ENCODE peak calls at places on chromosomes 2 and 18, in four cellular contexts. K, G, W and J are unnamed samples.

GRCh38 chr2:45879406-45879805 is 227.9 kb downstream of the PRKCE start:
- DNase-seq in K (no peak), G (no peak), W (no peak), J (no peak)

GRCh38 chr2:1538663-1539062 is 125.4 kb downstream of the TPO start:
- DNase-seq in K (peak; percentile 58), G (no peak), W (peak; percentile 25), J (no peak)

GRCh38 chr18:49399003-49399402 is 61.4 kb downstream of the DYM start:
- DNase-seq in K (no peak), G (no peak), W (no peak), J (no peak)

GRCh38 chr2:152740743-152741328 is 22.4 kb downstream of the ARL6IP6 start:
- DNase-seq in K (no peak), G (peak; percentile 56), W (peak; percentile 71), J (no peak)

GRCh38 chr2:159438284-159438683 is 151.8 kb upstream of the WDSUB1 start:
- DNase-seq in K (no peak), G (no peak), W (no peak), J (no peak)

GRCh38 chr2:148876589-148877402 is 1.8 kb downstream of the KIF5C start:
- DNase-seq in K (peak; percentile 68), G (no peak), W (peak; percentile 65), J (no peak)

GRCh38 chr2:112721819-112722522 is 1.2 kb downstream of the NT5DC4 start:
- DNase-seq in K (no peak), G (no peak), W (no peak), J (no peak)

GRCh38 chr2:233422050-233422639 is 67.9 kb downstream of the DGKD start:
- DNase-seq in K (no peak), G (no peak), W (no peak), J (peak; percentile 66)

GRCh38 chr2:30915485-30915884 is 108.2 kb upstream of the CAPN13 start:
- DNase-seq in K (peak; percentile 70), G (no peak), W (peak; percentile 22), J (no peak)

GRCh38 chr2:71846669-71847291 is 300.9 kb downstream of the CYP26B1 start:
- DNase-seq in K (no peak), G (no peak), W (no peak), J (no peak)

GRCh38 chr18:32349728-32350395 is 120.8 kb downstream of the GAREM1 start:
- DNase-seq in K (no peak), G (no peak), W (peak; percentile 82), J (no peak)

GRCh38 chr18:25289040-25289631 is 62.8 kb downstream of the ZNF521 start:
- DNase-seq in K (no peak), G (no peak), W (no peak), J (no peak)

GRCh38 chr2:74043345-74044329 is 58.9 kb downstream of the TET3 start:
- DNase-seq in K (no peak), G (peak; percentile 39), W (peak; percentile 62), J (no peak)

GRCh38 chr2:109407401-109408335 is 206.1 kb downstream of the SEPTIN10 start:
- DNase-seq in K (no peak), G (no peak), W (no peak), J (no peak)

GRCh38 chr2:10161206-10161931 is 38.8 kb downstream of the RRM2 start:
- DNase-seq in K (no peak), G (no peak), W (no peak), J (no peak)

GRCh38 chr2:190119257-190119656 is 56.7 kb upstream of the MSTN start:
- DNase-seq in K (peak; percentile 66), G (no peak), W (no peak), J (no peak)

GRCh38 chr18:48713302-48713701 is 174.5 kb downstream of the CTIF start:
- DNase-seq in K (no peak), G (no peak), W (no peak), J (no peak)

GRCh38 chr2:182456784-182457183 is 29.9 kb upstream of the PDE1A start:
- DNase-seq in K (no peak), G (no peak), W (no peak), J (no peak)

GRCh38 chr18:68791801-68792200 is 6.1 kb upstream of the CCDC102B start:
- DNase-seq in K (no peak), G (no peak), W (peak; percentile 2), J (no peak)

GRCh38 chr2:145992572-145992971 is 1472.7 kb upstream of the ZEB2 start:
- DNase-seq in K (no peak), G (no peak), W (no peak), J (no peak)

GRCh38 chr18:11500153-11501122 is 109.0 kb upstream of the SLC35G4 start:
- DNase-seq in K (no peak), G (no peak), W (peak; percentile 98), J (peak; percentile 56)
- TF ChIP-seq CBFB in K (no peak), G (no peak), W (no peak), J (no peak)

GRCh38 chr2:200471928-200472645 is 37.8 kb downstream of the KCTD18 start:
- DNase-seq in K (no peak), G (no peak), W (no peak), J (no peak)
- TF ChIP-seq CBFB in K (no peak), G (no peak), W (no peak), J (no peak)

GRCh38 chr2:215383652-215384279 is 52.1 kb downstream of the FN1 start:
- DNase-seq in K (no peak), G (no peak), W (no peak), J (no peak)
- TF ChIP-seq CBFB in K (no peak), G (no peak), W (no peak), J (no peak)

GRCh38 chr2:230809677-230810251 is 55.0 kb upstream of the ITM2C start:
- DNase-seq in K (no peak), G (no peak), W (no peak), J (no peak)
- TF ChIP-seq CBFB in K (no peak), G (no peak), W (no peak), J (no peak)

GRCh38 chr2:202376460-202377307 is 557 bp downstream of the BMPR2 start:
- DNase-seq in K (peak; percentile 46), G (peak; percentile 21), W (no peak), J (no peak)
- TF ChIP-seq CBFB in K (no peak), G (no peak), W (no peak), J (no peak)

GRCh38 chr2:44285237-44285636 is 10.0 kb downstream of the SLC3A1 start:
- DNase-seq in K (no peak), G (no peak), W (no peak), J (no peak)
- TF ChIP-seq CBFB in K (no peak), G (no peak), W (no peak), J (no peak)

DNA sequence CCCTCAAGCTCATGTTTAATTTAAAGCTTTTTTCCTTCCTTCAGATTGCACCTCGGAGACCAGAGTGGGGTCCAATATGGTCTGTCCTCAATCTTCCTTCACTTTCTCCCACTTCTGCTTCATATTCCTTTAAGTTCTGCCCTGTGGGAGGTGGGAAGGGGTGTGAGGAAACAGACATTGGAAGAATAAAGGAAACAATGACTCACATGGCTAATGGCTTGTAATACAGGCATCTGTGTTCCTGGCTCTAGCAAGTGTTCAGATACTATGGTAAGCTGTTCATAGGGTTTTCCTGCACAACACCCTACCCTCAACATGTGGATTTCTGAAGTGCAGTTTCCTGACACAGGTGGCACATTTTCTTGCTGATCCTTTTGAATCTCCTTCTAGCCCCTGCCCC is 209.5 kb downstream of the PIK3C3 start:
- DNase-seq in K (no peak), G (no peak), W (no peak), J (no peak)
- TF ChIP-seq CBFB in K (no peak), G (no peak), W (no peak), J (no peak)

GRCh38 chr2:135174802-135175093 is 122.7 kb downstream of the RAB3GAP1 start:
- DNase-seq in K (no peak), G (no peak), W (no peak), J (no peak)

GRCh38 chr2:135175177-135175576 is 123.1 kb downstream of the RAB3GAP1 start:
- DNase-seq in K (no peak), G (no peak), W (no peak), J (no peak)

GRCh38 chr2:135168119-135168872 is 116.2 kb downstream of the RAB3GAP1 start:
- DNase-seq in K (no peak), G (no peak), W (no peak), J (no peak)

GRCh38 chr2:135169900-135170753 is 118.0 kb downstream of the RAB3GAP1 start:
- DNase-seq in K (no peak), G (no peak), W (no peak), J (no peak)

DNA sequence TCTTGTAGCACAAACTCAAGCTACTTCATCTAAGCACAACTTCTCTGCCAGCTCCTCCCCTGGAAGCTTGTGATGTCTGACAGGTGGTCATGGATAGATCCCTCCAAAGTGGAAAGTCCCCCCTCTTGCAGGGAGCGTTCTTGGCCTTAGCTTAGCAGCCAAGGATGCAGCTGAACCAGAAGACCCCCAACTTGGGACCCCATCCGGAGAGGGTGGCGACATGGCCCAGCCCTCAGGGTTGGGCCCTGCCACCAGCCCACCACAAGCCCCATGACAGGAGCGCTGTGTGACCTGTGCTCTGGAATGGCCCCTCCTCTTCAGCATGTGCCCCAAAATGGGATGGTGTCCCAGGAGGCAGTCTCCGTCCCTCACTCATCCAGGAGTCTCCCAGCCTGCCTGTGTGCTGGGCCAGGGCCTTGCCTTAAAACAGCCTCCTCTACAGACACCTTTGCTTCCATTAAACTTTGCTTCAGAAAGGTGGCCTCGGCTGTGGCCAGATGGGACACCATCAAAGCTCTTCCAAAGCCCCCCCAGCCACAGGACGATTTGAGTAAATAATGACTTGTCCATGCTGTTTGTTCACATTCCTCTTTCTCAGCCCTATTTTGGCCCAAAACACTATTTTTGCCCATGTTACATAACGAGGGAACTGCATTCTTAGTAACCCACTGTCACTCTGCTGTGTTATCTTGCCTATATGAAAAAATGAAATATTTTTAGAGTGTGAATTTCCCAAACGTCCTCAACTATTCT is 122.1 kb downstream of the RAB3GAP1 start:
- DNase-seq in K (no peak), G (no peak), W (no peak), J (no peak)
- TF ChIP-seq CBFB in K (no peak), G (no peak), W (no peak), J (no peak)

GRCh38 chr2:235458839-235459273 is 35.0 kb upstream of the AGAP1 start:
- DNase-seq in K (no peak), G (no peak), W (peak; percentile 55), J (no peak)
- TF ChIP-seq CBFB in K (no peak), G (no peak), W (no peak), J (no peak)